ENCODE peak calls at places on chromosomes 5 and 9, in five cellular contexts. A is bronchial epithelial cell, T is heart left ventricle, B is lower lobe of right lung, I is stomach. W is an unnamed sample.

GRCh38 chr5:19240150-19240549 is 747.9 kb downstream of the CDH18 start:
- DNase-seq in A (peak), T (no peak), B (no peak), I (no peak), W (no peak)

GRCh38 chr5:178338126-178338749 is 105.6 kb upstream of the PHYKPL start:
- DNase-seq in A (no peak), T (peak), B (no peak), I (no peak), W (peak)

GRCh38 chr5:31638748-31639418 is at the start of gene PDZD2:
- DNase-seq in A (peak), T (peak), B (peak), I (peak), W (peak)

GRCh38 chr5:138760448-138761110 is 7.4 kb downstream of the CTNNA1 start:
- DNase-seq in A (peak), T (no peak), B (no peak), I (no peak), W (no peak)

GRCh38 chr9:7790022-7790818 is 9.4 kb downstream of the DMAC1 start:
- DNase-seq in A (no peak), T (no peak), B (no peak), I (no peak), W (no peak)

GRCh38 chr9:128825923-128826702 is 3.5 kb downstream of the SPOUT1 start:
- DNase-seq in A (no peak), T (no peak), B (no peak), I (no peak), W (no peak)

GRCh38 chr9:34179528-34180138 is 790 bp downstream of the UBAP1 start:
- DNase-seq in A (peak), T (no peak), B (no peak), I (peak), W (no peak)

GRCh38 chr5:151164687-151165392 is 7.3 kb upstream of the ANXA6 start:
- DNase-seq in A (peak), T (peak), B (peak), I (peak), W (peak)

GRCh38 chr9:16133032-16133431 is 580.2 kb downstream of the CCDC171 start:
- DNase-seq in A (no peak), T (no peak), B (no peak), I (no peak), W (no peak)

GRCh38 chr5:127343866-127344265 is 53.3 kb downstream of the MEGF10 start:
- DNase-seq in A (no peak), T (no peak), B (no peak), I (no peak), W (no peak)

GRCh38 chr5:136424835-136425694 is 59.7 kb upstream of the TRPC7 start:
- DNase-seq in A (peak), T (peak), B (peak), I (peak), W (no peak)

GRCh38 chr9:114558027-114558675 is 29.4 kb upstream of the ATP6V1G1 start:
- DNase-seq in A (no peak), T (no peak), B (no peak), I (no peak), W (no peak)

GRCh38 chr9:112166176-112167140 is 8.6 kb downstream of the SUSD1 start:
- DNase-seq in A (peak), T (no peak), B (no peak), I (no peak), W (no peak)

GRCh38 chr5:29307498-29307897 is 1886.0 kb upstream of the CDH6 start:
- DNase-seq in A (peak), T (no peak), B (no peak), I (no peak), W (no peak)

GRCh38 chr9:115267788-115268187 is 149.8 kb upstream of the TNC start:
- DNase-seq in A (no peak), T (no peak), B (no peak), I (no peak), W (no peak)

GRCh38 chr9:30757723-30758122 is 1626.7 kb upstream of the ACO1 start:
- DNase-seq in A (no peak), T (peak), B (no peak), I (no peak), W (no peak)

GRCh38 chr5:135038829-135039525 is 4.9 kb upstream of the PITX1 start:
- DNase-seq in A (peak), T (peak), B (peak), I (no peak), W (no peak)

GRCh38 chr9:129507805-129508204 is 113.1 kb downstream of the C9orf50 start:
- DNase-seq in A (no peak), T (peak), B (no peak), I (no peak), W (no peak)

GRCh38 chr9:83435301-83435700 is 102.9 kb downstream of the FRMD3 start:
- DNase-seq in A (no peak), T (no peak), B (no peak), I (no peak), W (no peak)

GRCh38 chr5:32639943-32640342 is 54.6 kb downstream of the SUB1 start:
- DNase-seq in A (peak), T (no peak), B (no peak), I (no peak), W (no peak)

GRCh38 chr9:125428060-125428481 is 166.4 kb downstream of the GAPVD1 start:
- DNase-seq in A (no peak), T (peak), B (no peak), I (peak), W (no peak)

GRCh38 chr5:158701406-158702177 is 398.1 kb downstream of the EBF1 start:
- DNase-seq in A (peak), T (no peak), B (no peak), I (no peak), W (no peak)

GRCh38 chr5:142960309-142960696 is 190.1 kb downstream of the ARHGAP26 start:
- DNase-seq in A (peak), T (no peak), B (no peak), I (no peak), W (no peak)

GRCh38 chr9:31146485-31147166 is 1237.8 kb upstream of the ACO1 start:
- DNase-seq in A (no peak), T (no peak), B (no peak), I (no peak), W (no peak)

GRCh38 chr9:134396258-134396742 is 70.0 kb downstream of the RXRA start:
- DNase-seq in A (no peak), T (no peak), B (peak), I (no peak), W (no peak)

GRCh38 chr5:159975462-159976019 is 33.4 kb upstream of the TTC1 start:
- DNase-seq in A (peak), T (no peak), B (no peak), I (no peak), W (no peak)

GRCh38 chr5:17213938-17214337 is 3.5 kb upstream of the BASP1 start:
- DNase-seq in A (no peak), T (no peak), B (no peak), I (no peak), W (no peak)
- H3K4me3 ChIP-seq in A (no peak), T (no peak), B (no peak), I (no peak), W (no peak)

GRCh38 chr9:131650254-131650653 is 89.6 kb downstream of the RAPGEF1 start:
- DNase-seq in A (peak), T (no peak), B (peak), I (no peak), W (no peak)
- TF ChIP-seq CTCF in A (no peak), T (no peak), B (no peak), I (no peak), W (no peak)

DNA sequence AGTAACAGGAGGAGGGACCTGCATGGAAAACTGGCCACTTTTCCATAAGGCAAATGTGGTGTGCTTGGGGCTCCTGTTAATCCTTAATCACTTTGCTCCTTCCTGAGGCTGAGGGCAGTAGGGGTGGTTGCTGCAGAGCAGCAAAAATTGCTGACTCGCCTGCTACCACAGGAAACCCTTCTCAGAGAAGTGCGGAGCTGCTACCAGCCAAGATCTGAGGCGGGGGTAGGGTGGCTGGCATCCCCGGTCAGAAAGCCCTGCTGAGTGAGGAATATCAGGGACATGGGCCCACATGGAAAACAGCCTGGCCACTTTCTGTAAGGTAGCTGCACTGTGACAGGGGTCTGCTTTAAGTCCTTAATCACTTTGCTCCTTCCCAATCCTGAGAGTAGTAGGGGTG is 192.4 kb upstream of the GHR start:
- DNase-seq in A (no peak), T (no peak), B (no peak), I (no peak), W (no peak)
- H3K4me3 ChIP-seq in A (no peak), T (no peak), B (no peak), I (no peak), W (no peak)

GRCh38 chr9:122162415-122162814 is 2.7 kb downstream of the MORN5 start:
- DNase-seq in A (no peak), T (no peak), B (no peak), I (no peak), W (no peak)

GRCh38 chr9:122159026-122159924 is at the start of the genes MORN5 and NDUFA8:
- DNase-seq in A (peak), T (peak), B (peak), I (peak), W (peak)

GRCh38 chr9:122159925-122160246 is 178 bp downstream of the MORN5 start:
- DNase-seq in A (no peak), T (no peak), B (no peak), I (no peak), W (no peak)

GRCh38 chr9:122158202-122158601 is 1.4 kb downstream of the NDUFA8 start:
- DNase-seq in A (peak), T (no peak), B (no peak), I (no peak), W (no peak)
- TF ChIP-seq CTCF in A (peak), T (peak), B (peak), I (no peak), W (no peak)

GRCh38 chr5:50745221-50745620 is 78.8 kb downstream of the PARP8 start:
- DNase-seq in A (no peak), T (no peak), B (no peak), I (no peak), W (no peak)
- H3K4me3 ChIP-seq in A (no peak), T (no peak), B (peak), I (no peak), W (peak)

DNA sequence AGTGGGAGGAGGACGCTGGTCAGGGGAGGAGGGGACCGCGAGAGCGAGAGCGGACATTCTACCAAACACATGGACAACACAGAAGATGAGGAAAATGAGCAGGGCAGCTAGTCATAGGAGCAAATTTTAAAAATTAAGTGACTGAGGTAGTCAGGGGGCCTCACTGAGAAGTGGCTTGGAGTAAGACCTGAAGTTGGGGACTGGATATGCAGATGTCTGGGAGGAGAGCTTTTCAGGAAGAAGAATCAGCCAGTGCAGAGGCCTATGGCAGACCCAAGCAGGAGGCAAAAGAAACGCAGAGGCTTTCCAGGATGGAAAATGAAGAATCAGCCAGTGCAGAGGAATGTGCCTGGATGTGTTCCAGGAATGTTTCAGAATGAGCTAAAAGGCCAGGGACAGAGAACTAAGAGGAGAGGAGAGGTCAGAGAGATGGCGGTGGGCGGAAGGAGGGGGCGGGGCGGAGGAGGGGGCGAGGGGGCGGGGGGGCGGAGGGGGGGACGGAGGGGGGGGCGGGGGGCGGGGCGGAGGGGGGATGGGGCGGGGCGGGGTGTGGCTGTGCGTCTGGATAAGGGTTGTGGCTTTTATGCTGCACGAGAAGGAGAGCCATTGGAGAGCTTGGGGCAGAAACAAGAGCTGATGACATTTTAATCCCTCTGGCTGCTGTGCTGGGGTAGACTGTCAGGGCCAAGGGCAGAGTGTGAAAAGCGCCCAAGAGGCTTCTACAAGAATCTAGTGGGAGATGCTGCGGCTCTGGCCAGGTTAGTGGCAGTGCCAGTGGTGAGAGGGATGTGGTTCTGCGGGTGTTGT is 129.6 kb downstream of the KCNIP1 start:
- DNase-seq in A (peak), T (no peak), B (no peak), I (no peak), W (peak)
- TF ChIP-seq CTCF in A (no peak), T (no peak), B (no peak), I (no peak), W (no peak)

DNA sequence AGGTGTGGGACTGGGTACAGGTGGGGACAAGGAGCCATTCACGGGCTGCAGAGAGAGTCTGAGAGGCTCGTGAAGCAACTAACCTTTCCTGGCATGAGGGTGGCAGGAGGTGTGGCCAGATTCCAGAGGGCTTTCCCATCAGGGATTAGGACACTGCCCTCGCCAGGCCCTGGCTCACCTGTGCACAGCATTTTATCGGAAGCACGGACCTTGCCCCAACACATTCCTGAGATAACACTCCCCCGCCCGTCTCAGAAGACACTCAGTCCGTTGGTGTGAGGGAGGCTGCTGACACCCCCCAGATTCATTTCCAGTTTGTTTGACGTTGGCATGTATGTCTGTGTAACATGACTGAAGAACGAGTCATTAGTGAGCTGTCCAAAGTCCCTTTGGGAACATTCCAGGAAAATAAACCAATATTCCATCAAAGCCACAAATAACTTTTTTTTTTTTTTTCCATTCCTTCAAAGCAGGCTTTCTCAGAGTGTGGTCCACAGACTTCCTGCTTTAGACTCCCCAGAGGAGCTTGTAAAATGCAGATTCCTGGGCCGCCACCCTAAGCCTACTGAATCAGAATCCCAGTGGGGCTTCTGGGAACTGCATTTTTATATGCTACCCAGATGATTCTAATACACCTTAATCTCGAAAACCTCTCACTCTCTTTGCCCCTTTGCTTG is 23.4 kb downstream of the WWC1 start:
- DNase-seq in A (peak), T (no peak), B (peak), I (peak), W (no peak)
- H3K4me3 ChIP-seq in A (no peak), T (no peak), B (no peak), I (no peak), W (no peak)

GRCh38 chr9:79134654-79135053 is 437.1 kb upstream of the TLE4 start:
- DNase-seq in A (peak), T (no peak), B (no peak), I (no peak), W (no peak)
- TF ChIP-seq CTCF in A (no peak), T (no peak), B (no peak), I (no peak), W (no peak)

GRCh38 chr9:136644593-136645342 is 17.9 kb upstream of the EGFL7 start:
- DNase-seq in A (peak), T (peak), B (peak), I (peak), W (no peak)
- H3K4me3 ChIP-seq in A (no peak), T (peak), B (peak), I (peak), W (no peak)

W was measured in ovary.